ENCODE peak calls at places on chromosome 17, in five cellular contexts. C, D, I, V and H are unnamed samples.

GRCh38 chr17:55661359-55661758 is 61.3 kb downstream of the TMEM100 start:
- DNase-seq in C (no peak), I (no peak), V (no peak), D (no peak), H (no peak)

GRCh38 chr17:34153988-34154387 is 101.1 kb upstream of the CCL2 start:
- DNase-seq in I (no peak), D (no peak), V (no peak), C (no peak), H (no peak)

GRCh38 chr17:29588017-29588557 is 1.4 kb downstream of the GIT1 start:
- DNase-seq in I (peak), C (peak), V (no peak), D (no peak), H (peak)

GRCh38 chr17:19508327-19508867 is 25.3 kb upstream of the SLC47A1 start:
- DNase-seq in I (no peak), C (no peak), D (peak), V (no peak), H (peak)

GRCh38 chr17:43599835-43600234 is 53.7 kb upstream of the ETV4 start:
- DNase-seq in V (no peak), C (peak), I (no peak), D (no peak), H (no peak)

GRCh38 chr17:835263-835662 is 53.1 kb downstream of the MRM3 start:
- DNase-seq in C (peak), V (no peak), D (peak), I (no peak), H (no peak)

GRCh38 chr17:37358098-37358829 is 17.5 kb upstream of the C17orf78 start:
- DNase-seq in C (peak), D (peak), I (no peak), V (peak), H (peak)

GRCh38 chr17:41539979-41540701 is 12.0 kb upstream of the KRT19 start:
- DNase-seq in C (no peak), I (no peak), D (no peak), V (no peak), H (no peak)

GRCh38 chr17:15392326-15392739 is 50.9 kb upstream of the TEKT3 start:
- DNase-seq in D (no peak), I (no peak), C (peak), V (no peak), H (no peak)

GRCh38 chr17:64008830-64009229 is 10.7 kb downstream of the PRR29 start:
- DNase-seq in V (no peak), I (no peak), C (no peak), D (no peak), H (no peak)

GRCh38 chr17:67974598-67975066 is 21.6 kb downstream of the C17orf58 start:
- DNase-seq in D (no peak), I (no peak), C (no peak), V (no peak), H (no peak)

GRCh38 chr17:50364715-50365114 is 8.3 kb downstream of the MRPL27 start:
- DNase-seq in I (no peak), V (no peak), C (peak), D (no peak), H (no peak)
- TF ChIP-seq CTCF in I (peak), V (no peak), C (peak), D (no peak), H (no peak)

GRCh38 chr17:59844884-59845594 is 47.7 kb downstream of the TUBD1 start:
- DNase-seq in C (peak), V (peak), D (no peak), I (no peak), H (no peak)

GRCh38 chr17:59848385-59848668 is 44.4 kb downstream of the TUBD1 start:
- DNase-seq in D (peak), C (no peak), V (no peak), I (no peak), H (no peak)

GRCh38 chr17:59848778-59849177 is 44.0 kb downstream of the TUBD1 start:
- DNase-seq in V (peak), I (no peak), C (peak), D (peak), H (peak)

GRCh38 chr17:59845595-59846390 is 47.0 kb downstream of the TUBD1 start:
- DNase-seq in I (no peak), V (peak), C (peak), D (peak), H (peak)

DNA sequence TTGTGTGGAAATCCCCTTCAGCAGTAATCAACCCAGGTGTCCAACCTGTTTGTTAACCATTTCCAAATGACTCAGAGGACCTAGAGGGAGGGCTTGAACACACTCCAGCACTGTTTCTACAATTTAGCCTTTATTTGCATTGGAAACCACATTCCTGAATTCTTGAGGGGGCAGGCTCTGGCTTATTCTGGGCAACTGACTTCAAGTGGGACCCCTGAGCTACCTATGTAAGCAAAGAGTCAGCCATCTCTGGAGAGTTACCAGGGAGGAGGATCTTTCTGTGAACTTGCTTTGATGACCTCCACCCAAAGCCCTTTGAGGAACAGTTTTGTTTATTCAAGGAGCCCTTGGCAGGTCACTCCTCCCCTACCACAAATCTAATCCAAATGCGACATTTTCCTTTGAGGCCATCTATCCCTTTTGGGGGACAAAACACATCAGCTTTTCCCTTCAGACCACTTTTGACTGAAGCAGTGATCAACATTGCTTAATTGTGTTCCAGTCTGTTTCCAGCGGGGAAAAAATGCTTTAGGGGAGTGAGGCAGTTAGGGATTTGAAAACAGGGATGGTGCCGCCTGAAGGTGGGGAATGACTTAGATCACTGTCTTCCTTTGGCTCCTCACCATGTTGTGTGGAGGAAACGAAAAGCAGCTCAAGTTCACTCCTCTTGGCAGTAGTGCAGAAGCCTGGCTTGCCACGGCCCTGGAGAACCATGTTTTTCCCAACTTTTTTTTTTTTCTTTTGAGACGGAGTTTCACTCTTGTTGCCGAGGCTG is 46.2 kb downstream of the TUBD1 start:
- DNase-seq in C (peak), V (peak), I (no peak), D (peak), H (peak)
- TF ChIP-seq CTCF in C (peak), V (no peak), I (no peak), D (no peak), H (no peak)

GRCh38 chr17:74782571-74782970 is 6.4 kb upstream of the NAT9 start:
- DNase-seq in D (no peak), C (no peak), I (no peak), V (no peak), H (no peak)

GRCh38 chr17:74780443-74781238 is 4.5 kb upstream of the NAT9 start:
- DNase-seq in I (no peak), C (no peak), V (peak), D (no peak), H (peak)

GRCh38 chr17:74785981-74786360 is 9.8 kb upstream of the NAT9 start:
- DNase-seq in V (no peak), I (no peak), D (no peak), C (no peak), H (no peak)

GRCh38 chr17:74786411-74787097 is 10.4 kb upstream of the NAT9 start:
- DNase-seq in C (no peak), D (no peak), V (no peak), I (no peak), H (no peak)

DNA sequence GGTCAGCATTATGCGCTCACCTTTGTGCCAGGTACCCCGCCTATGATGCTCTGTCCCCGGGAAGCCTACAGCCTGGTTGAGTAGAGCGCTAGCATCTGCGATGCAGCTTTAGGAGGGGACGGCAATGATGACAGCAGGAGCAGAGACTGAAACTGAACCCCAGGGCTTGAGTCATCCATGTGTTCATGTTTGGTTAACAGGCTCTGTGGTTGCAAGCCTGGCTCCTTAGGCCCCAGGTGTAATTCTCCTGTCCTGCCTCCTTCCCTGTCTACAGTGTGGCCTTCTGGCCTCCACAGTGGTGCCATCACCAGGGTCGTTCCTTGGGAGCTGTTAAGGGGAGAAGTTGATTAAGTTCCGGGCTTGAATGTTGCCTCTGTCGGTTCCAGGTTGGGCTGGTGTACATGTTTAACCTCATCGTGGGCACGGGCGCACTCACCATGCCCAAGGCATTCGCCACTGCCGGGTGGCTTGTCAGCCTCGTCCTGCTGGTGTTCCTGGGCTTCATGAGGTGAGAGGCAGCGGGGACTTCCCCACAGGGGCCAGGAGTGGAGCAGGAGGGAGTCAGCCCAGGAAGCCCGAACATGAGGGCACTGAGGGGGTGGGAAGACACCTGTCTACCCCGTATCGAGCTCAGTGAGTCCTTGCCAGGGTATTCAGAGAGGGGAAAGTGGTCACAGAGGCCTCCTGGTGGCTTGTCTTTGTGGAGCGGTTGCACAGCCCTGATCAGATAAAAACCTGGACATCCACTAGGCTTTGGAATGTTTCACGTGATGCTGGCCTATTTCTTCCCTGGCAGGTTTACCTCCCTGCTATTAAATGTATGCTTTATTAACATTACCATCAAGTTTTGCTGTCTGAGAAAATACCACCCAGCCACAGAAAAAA is 9.2 kb upstream of the NAT9 start:
- DNase-seq in C (no peak), V (no peak), D (no peak), I (no peak), H (peak)
- TF ChIP-seq CTCF in C (no peak), V (no peak), D (no peak), I (peak), H (no peak)

DNA sequence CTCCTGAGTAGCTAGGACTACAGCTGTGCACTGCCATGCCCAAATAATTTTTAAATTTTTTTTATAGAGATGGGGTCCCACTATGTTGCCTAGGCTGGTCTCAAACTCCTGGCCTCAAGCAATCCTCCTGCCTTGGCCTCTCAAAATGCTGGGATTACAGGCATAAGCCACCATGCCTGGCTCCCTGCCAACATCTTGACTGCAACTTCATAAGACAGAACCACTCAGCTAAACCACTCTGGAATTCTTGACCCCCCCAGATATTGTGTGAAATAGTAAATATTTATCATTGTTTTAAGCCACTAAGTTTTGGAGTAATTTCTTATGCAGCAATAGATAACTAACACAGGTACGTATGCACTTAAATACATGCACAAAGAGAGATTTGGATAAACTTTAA is 26.0 kb downstream of the DYNLL2 start:
- DNase-seq in D (no peak), V (no peak), I (no peak), C (no peak), H (no peak)
- TF ChIP-seq CTCF in D (no peak), V (no peak), I (no peak), C (no peak), H (no peak)

DNA sequence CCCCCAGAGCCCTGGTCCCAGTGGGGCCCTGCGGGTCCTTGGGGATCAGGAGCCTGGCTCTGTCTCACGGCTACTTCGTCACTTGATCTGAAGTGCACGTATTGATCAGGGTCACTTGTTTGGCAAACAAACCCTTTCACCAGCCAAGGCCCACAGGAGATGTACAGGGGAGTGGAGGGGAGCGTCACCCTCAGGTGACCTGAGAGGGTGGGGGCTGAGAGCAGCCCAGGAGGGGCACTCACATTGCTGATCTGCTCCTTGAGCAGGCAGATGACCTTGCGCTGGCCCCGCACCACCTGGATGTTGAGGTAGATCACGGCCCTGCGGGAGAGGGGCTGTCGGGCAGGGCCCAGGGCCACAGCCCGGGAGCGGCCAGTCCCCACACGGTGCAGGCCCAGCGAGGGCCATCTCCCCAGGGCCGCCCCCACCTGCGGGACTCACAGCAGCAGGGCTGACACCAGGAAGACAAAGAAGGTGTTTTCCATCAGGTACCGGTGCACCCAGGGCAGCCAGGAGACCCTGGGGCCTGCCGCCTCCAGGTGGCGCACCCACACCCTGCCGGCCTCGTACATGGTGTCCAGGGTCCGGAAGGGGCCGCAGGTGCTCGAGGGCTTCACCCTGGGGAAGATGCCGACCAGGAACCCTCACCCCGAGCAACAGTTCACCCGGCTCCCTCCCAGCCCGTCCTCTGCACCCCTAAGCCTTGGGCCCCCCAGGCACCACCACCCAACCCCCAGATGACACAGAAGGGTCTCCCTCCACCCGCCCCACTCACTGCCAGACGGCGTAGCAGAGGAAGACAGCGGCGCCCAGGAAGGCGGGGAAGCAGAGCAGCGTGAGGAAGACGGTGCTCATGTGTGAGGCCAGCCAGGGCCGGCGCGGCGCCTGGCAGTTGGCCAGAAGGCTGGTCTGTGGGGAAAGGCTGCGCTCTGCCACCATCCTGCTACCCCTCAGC is 11.3 kb downstream of the TMC6 start:
- DNase-seq in D (peak), V (no peak), C (peak), I (peak), H (peak)
- TF ChIP-seq CTCF in D (peak), V (peak), C (peak), I (peak), H (peak)

DNA sequence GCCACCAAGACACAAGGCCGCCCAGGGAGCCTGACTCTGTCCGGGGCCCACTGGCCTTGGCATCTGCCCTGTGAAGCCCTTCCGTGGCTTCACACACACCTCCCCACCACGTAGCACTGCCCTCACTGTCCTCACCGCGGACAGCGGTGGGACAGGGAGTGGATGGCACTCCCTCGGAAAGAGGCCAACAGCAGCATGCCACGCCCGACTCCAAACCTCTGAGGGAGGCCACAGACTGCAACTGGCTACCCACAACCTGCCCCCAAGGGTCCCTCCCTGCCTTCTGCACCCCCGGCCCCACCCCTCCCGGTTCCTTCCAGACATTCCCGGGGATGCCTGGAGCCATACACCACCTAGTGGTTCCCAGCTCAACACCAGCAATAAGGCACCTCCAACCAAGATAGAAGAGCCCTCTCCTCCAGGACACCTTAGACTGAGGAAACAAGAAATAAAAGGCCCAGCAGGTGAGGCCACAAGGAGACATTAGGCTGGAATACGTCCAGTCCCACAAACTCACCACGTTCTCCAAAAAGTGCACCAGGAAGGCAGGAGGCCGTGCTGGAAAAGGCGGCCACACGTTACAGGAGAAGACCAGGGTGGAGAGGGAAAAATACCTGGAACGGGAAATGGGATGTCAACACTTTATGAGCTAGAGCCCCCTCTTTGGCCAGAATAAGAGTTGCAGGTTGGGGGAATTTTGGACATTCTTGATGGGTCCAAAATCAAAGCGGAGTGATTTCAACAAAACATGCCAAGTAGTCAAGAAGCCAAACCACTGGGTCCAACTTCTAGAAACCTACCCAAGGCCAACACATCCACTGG is 310.0 kb downstream of the SOX9 start:
- DNase-seq in V (no peak), D (no peak), C (no peak), I (no peak), H (no peak)
- TF ChIP-seq CTCF in V (peak), D (no peak), C (peak), I (peak), H (no peak)

DNA sequence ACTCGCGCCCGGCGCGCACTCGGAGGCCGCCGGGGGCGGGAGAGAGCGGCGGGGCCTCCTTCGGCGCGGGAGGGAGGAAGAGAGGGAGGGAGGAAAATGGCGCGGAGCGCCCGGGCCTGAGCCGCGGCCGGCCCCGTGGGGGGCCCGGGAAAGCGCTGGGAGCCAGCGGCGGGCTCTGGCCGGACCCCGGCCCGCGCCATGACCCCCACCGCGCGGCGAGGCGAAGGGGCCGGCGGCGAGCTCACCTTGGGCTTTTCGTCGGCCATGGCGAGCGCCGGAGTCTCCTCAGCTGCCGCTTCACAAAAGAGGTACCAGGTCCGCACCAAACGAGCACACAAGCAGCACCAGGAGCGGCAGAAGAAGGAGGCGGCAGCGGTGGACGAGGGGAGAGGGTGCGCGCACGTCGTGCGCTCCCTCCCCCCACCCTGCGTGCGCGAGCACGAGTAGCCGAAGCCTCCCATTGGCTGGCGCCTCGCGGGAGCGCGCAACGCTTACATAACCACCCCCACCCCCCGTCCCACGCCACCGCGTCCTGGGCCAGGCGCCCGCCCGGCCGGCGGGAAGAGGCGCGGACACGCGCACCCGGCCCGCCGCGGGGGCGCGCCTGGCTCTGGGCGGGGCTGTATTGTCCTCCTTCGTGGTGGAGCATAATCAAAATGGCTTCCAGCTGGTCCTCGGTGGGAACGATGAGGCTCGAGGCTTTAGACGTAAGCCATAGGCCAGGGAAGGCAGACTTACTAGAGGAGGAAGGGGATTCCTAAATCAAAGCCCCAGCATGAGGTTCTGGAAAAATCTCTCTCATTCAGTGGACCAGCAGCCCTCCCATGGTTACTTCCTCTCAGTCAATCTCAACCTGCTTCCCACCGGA is at the start of gene SUMO2:
- DNase-seq in D (peak), I (peak), V (peak), C (peak), H (peak)
- TF ChIP-seq CTCF in D (peak), I (peak), V (peak), C (no peak), H (no peak)

GRCh38 chr17:57541472-57542394 is 203.4 kb downstream of the CCDC182 start:
- DNase-seq in D (no peak), I (no peak), V (no peak), C (peak), H (no peak)
- TF ChIP-seq CTCF in D (no peak), I (no peak), V (no peak), C (no peak), H (peak)

GRCh38 chr17:78674595-78675315 is 97.6 kb upstream of the DNAH17 start:
- DNase-seq in D (peak), C (no peak), V (no peak), I (no peak), H (no peak)

GRCh38 chr17:78675316-78675616 is 98.1 kb upstream of the DNAH17 start:
- DNase-seq in C (no peak), D (no peak), I (no peak), V (no peak), H (no peak)

GRCh38 chr17:78676415-78677302 is 99.5 kb upstream of the DNAH17 start:
- DNase-seq in D (no peak), C (no peak), V (no peak), I (no peak), H (no peak)

GRCh38 chr17:78674156-78674555 is 97.0 kb upstream of the DNAH17 start:
- DNase-seq in D (no peak), I (no peak), C (no peak), V (no peak), H (no peak)

GRCh38 chr17:78675836-78676235 is 98.6 kb upstream of the DNAH17 start:
- DNase-seq in C (no peak), D (no peak), I (no peak), V (no peak), H (no peak)
- TF ChIP-seq CTCF in C (no peak), D (no peak), I (no peak), V (no peak), H (no peak)

GRCh38 chr17:81403040-81403467 is 7.8 kb downstream of the BAHCC1 start:
- DNase-seq in D (no peak), C (no peak), I (no peak), V (no peak), H (no peak)
- TF ChIP-seq CTCF in D (no peak), C (peak), I (peak), V (no peak), H (no peak)